ENCODE peak calls at places on chromosomes 5 and 9, in ten cellular contexts. R, X, L, S, D, G, Q, V, K and H are unnamed samples.

GRCh38 chr9:90261698-90262097 is 380.9 kb downstream of the DIRAS2 start:
- ATAC-seq in R (no peak), X (no peak), L (no peak), S (no peak), D (no peak), G (no peak), Q (no peak), V (no peak), K (no peak), H (no peak)

GRCh38 chr9:128771745-128772519 is at the start of gene ZER1:
- ATAC-seq in R (peak), X (peak), L (peak), S (peak), D (peak), G (peak), Q (peak), V (peak), K (peak), H (peak)

GRCh38 chr5:21711854-21712752 is 1141.0 kb downstream of the CDH12 start:
- ATAC-seq in R (no peak), X (no peak), L (peak), S (peak), D (no peak), G (no peak), Q (no peak), V (no peak), K (no peak), H (peak)

GRCh38 chr5:173872887-173873286 is 15.3 kb upstream of the CPEB4 start:
- ATAC-seq in R (peak), X (peak), L (no peak), S (no peak), D (no peak), G (no peak), Q (no peak), V (no peak), K (no peak), H (no peak)

GRCh38 chr5:55407059-55407684 is 99.4 kb downstream of the MTREX start:
- ATAC-seq in R (peak), X (peak), L (no peak), S (peak), D (peak), G (peak), Q (no peak), V (peak), K (peak), H (no peak)

GRCh38 chr9:126788631-126789349 is 16.1 kb upstream of the ZBTB43 start:
- ATAC-seq in R (peak), X (no peak), L (peak), S (peak), D (no peak), G (peak), Q (no peak), V (no peak), K (peak), H (peak)

GRCh38 chr5:162372265-162372664 is 304.7 kb downstream of the GABRG2 start:
- ATAC-seq in R (no peak), X (no peak), L (no peak), S (no peak), D (no peak), G (no peak), Q (no peak), V (no peak), K (no peak), H (no peak)

GRCh38 chr5:36683821-36684434 is 77.5 kb downstream of the SLC1A3 start:
- ATAC-seq in R (no peak), X (peak), L (no peak), S (no peak), D (no peak), G (peak), Q (no peak), V (no peak), K (no peak), H (no peak)

GRCh38 chr5:156388233-156388632 is 61.3 kb downstream of the SGCD start:
- ATAC-seq in R (no peak), X (no peak), L (no peak), S (no peak), D (no peak), G (no peak), Q (no peak), V (no peak), K (no peak), H (no peak)

GRCh38 chr9:114924327-114924726 is 6.1 kb downstream of the TNFSF8 start:
- ATAC-seq in R (no peak), X (no peak), L (no peak), S (no peak), D (no peak), G (no peak), Q (no peak), V (peak), K (no peak), H (no peak)

GRCh38 chr9:88645172-88645868 is 110.3 kb downstream of the NXNL2 start:
- ATAC-seq in R (no peak), X (no peak), L (no peak), S (no peak), D (no peak), G (no peak), Q (no peak), V (no peak), K (no peak), H (no peak)

GRCh38 chr9:96149881-96150280 is 152.1 kb downstream of the HSD17B3 start:
- ATAC-seq in R (no peak), X (no peak), L (peak), S (no peak), D (peak), G (no peak), Q (peak), V (no peak), K (no peak), H (peak)

GRCh38 chr5:154138701-154139100 is 51.8 kb upstream of the GALNT10 start:
- ATAC-seq in R (no peak), X (peak), L (no peak), S (no peak), D (no peak), G (no peak), Q (no peak), V (no peak), K (no peak), H (no peak)

GRCh38 chr5:132310141-132310834 is 16.1 kb downstream of the SLC22A4 start:
- ATAC-seq in R (no peak), X (peak), L (no peak), S (no peak), D (no peak), G (no peak), Q (no peak), V (no peak), K (no peak), H (no peak)

GRCh38 chr9:96884443-96884842 is 30.1 kb upstream of the ZNF782 start:
- ATAC-seq in R (peak), X (no peak), L (peak), S (peak), D (no peak), G (peak), Q (no peak), V (no peak), K (peak), H (peak)

GRCh38 chr5:115435065-115435775 is 109.4 kb downstream of the FEM1C start:
- ATAC-seq in R (no peak), X (no peak), L (no peak), S (no peak), D (no peak), G (no peak), Q (no peak), V (no peak), K (no peak), H (no peak)

GRCh38 chr5:156400542-156400941 is 73.6 kb downstream of the SGCD start:
- ATAC-seq in R (no peak), X (no peak), L (no peak), S (no peak), D (no peak), G (no peak), Q (no peak), V (no peak), K (no peak), H (no peak)

GRCh38 chr9:95385521-95385920 is 68.0 kb upstream of the FANCC start:
- ATAC-seq in R (no peak), X (no peak), L (no peak), S (no peak), D (no peak), G (no peak), Q (no peak), V (no peak), K (no peak), H (no peak)

GRCh38 chr9:96766199-96766598 is 11.7 kb downstream of the ZNF510 start:
- ATAC-seq in R (no peak), X (no peak), L (no peak), S (no peak), D (no peak), G (no peak), Q (no peak), V (no peak), K (no peak), H (no peak)

GRCh38 chr9:86061972-86062739 is 37.2 kb downstream of the GOLM1 start:
- ATAC-seq in R (no peak), X (no peak), L (no peak), S (no peak), D (no peak), G (no peak), Q (no peak), V (no peak), K (peak), H (no peak)

GRCh38 chr9:111013707-111014106 is 24.6 kb downstream of the LPAR1 start:
- ATAC-seq in R (no peak), X (no peak), L (no peak), S (no peak), D (no peak), G (no peak), Q (no peak), V (no peak), K (no peak), H (no peak)

GRCh38 chr9:127509955-127510299 is 58.6 kb downstream of the LRSAM1 start:
- ATAC-seq in R (no peak), X (peak), L (no peak), S (no peak), D (no peak), G (no peak), Q (no peak), V (no peak), K (no peak), H (no peak)

GRCh38 chr9:95506692-95507455 is 9.9 kb downstream of the PTCH1 start:
- ATAC-seq in R (peak), X (no peak), L (no peak), S (peak), D (peak), G (no peak), Q (no peak), V (peak), K (peak), H (no peak)

GRCh38 chr9:130036099-130036498 is 6.9 kb downstream of the FNBP1 start:
- ATAC-seq in R (peak), X (no peak), L (peak), S (peak), D (peak), G (no peak), Q (no peak), V (no peak), K (no peak), H (peak)

GRCh38 chr9:124894035-124894740 is 32.3 kb downstream of the ARPC5L start:
- ATAC-seq in R (no peak), X (no peak), L (no peak), S (no peak), D (no peak), G (no peak), Q (no peak), V (no peak), K (peak), H (no peak)

GRCh38 chr5:59040007-59040803 is 457.3 kb downstream of the RAB3C start:
- ATAC-seq in R (no peak), X (peak), L (no peak), S (no peak), D (no peak), G (no peak), Q (no peak), V (no peak), K (peak), H (no peak)

GRCh38 chr9:79973627-79974026 is 401.9 kb downstream of the TLE4 start:
- ATAC-seq in R (no peak), X (no peak), L (no peak), S (no peak), D (no peak), G (no peak), Q (no peak), V (no peak), K (no peak), H (no peak)

GRCh38 chr5:164054461-164054860 is 549.0 kb downstream of the MAT2B start:
- ATAC-seq in R (no peak), X (no peak), L (no peak), S (no peak), D (no peak), G (no peak), Q (no peak), V (no peak), K (no peak), H (no peak)

GRCh38 chr9:100440071-100440470 is 13.1 kb downstream of the MSANTD3 start:
- ATAC-seq in R (peak), X (no peak), L (no peak), S (no peak), D (no peak), G (peak), Q (no peak), V (no peak), K (peak), H (no peak)

GRCh38 chr5:6480133-6481051 is 31.7 kb downstream of the UBE2QL1 start:
- ATAC-seq in R (no peak), X (no peak), L (no peak), S (peak), D (no peak), G (no peak), Q (no peak), V (no peak), K (peak), H (no peak)

GRCh38 chr5:68722357-68722756 is 371.5 kb upstream of the SLC30A5 start:
- ATAC-seq in R (no peak), X (no peak), L (no peak), S (no peak), D (no peak), G (no peak), Q (no peak), V (no peak), K (no peak), H (no peak)

GRCh38 chr5:129246088-129246487 is 151.5 kb downstream of the ISOC1 start:
- ATAC-seq in R (no peak), X (peak), L (no peak), S (no peak), D (no peak), G (no peak), Q (no peak), V (no peak), K (no peak), H (no peak)

GRCh38 chr9:125378778-125379177 is 117.2 kb downstream of the GAPVD1 start:
- ATAC-seq in R (no peak), X (no peak), L (no peak), S (no peak), D (no peak), G (no peak), Q (no peak), V (no peak), K (no peak), H (no peak)

GRCh38 chr5:160083012-160083436 is 36.2 kb downstream of the PWWP2A start:
- ATAC-seq in R (no peak), X (no peak), L (no peak), S (peak), D (no peak), G (no peak), Q (no peak), V (no peak), K (peak), H (no peak)

GRCh38 chr5:133992429-133993151 is 12.2 kb downstream of the VDAC1 start:
- ATAC-seq in R (no peak), X (peak), L (no peak), S (no peak), D (no peak), G (peak), Q (no peak), V (no peak), K (no peak), H (no peak)

GRCh38 chr5:126971455-126972019 is 58.8 kb downstream of the MARCHF3 start:
- ATAC-seq in R (no peak), X (peak), L (no peak), S (no peak), D (no peak), G (no peak), Q (no peak), V (no peak), K (no peak), H (no peak)